ENCODE peak calls at places on chromosome 7, in five cellular contexts. P is AG08396, F is kidney tubule cell, N is activated T-cell treated with anti-CD3 and anti-CD28 coated beads for 1 hour, E is NCI-H446. U is an unnamed sample.

GRCh38 chr7:23114854-23115253 is 9.3 kb downstream of the KLHL7 start:
- DNase-seq in P (peak), F (no peak), N (no peak), E (no peak), U (no peak)

GRCh38 chr7:3639253-3639652 is 338.2 kb downstream of the SDK1 start:
- DNase-seq in P (no peak), F (no peak), N (no peak), E (no peak), U (no peak)

GRCh38 chr7:112080441-112080840 is 125.8 kb downstream of the DOCK4 start:
- DNase-seq in P (peak), F (peak), N (no peak), E (no peak), U (no peak)

GRCh38 chr7:74051629-74052410 is 23.8 kb downstream of the ELN start:
- DNase-seq in P (no peak), F (peak), N (no peak), E (no peak), U (no peak)

GRCh38 chr7:55524558-55525310 is 47.6 kb downstream of the VOPP1 start:
- DNase-seq in P (no peak), F (no peak), N (no peak), E (no peak), U (no peak)

GRCh38 chr7:40755438-40755837 is 620.6 kb downstream of the SUGCT start:
- DNase-seq in P (no peak), F (no peak), N (no peak), E (no peak), U (no peak)

GRCh38 chr7:139105037-139105382 is 4.5 kb downstream of the ZC3HAV1 start:
- DNase-seq in P (no peak), F (no peak), N (no peak), E (no peak), U (no peak)

GRCh38 chr7:106916689-106917088 is 51.6 kb downstream of the PIK3CG start:
- DNase-seq in P (no peak), F (no peak), N (no peak), E (peak), U (no peak)

GRCh38 chr7:70432567-70433001 is 699.4 kb upstream of the GALNT17 start:
- DNase-seq in P (no peak), F (no peak), N (no peak), E (peak), U (no peak)

GRCh38 chr7:95481768-95482167 is 4.0 kb upstream of the ASB4 start:
- DNase-seq in P (no peak), F (no peak), N (no peak), E (no peak), U (no peak)

GRCh38 chr7:143299840-143300239 is 11.7 kb downstream of the CASP2 start:
- DNase-seq in P (no peak), F (peak), N (peak), E (no peak), U (no peak)

GRCh38 chr7:2947381-2947780 is 96.3 kb downstream of the CARD11 start:
- DNase-seq in P (no peak), F (no peak), N (no peak), E (no peak), U (no peak)

GRCh38 chr7:86932038-86932512 is 127.4 kb downstream of the ELAPOR2 start:
- DNase-seq in P (peak), F (no peak), N (no peak), E (no peak), U (peak)

GRCh38 chr7:130683026-130683425 is 3.3 kb downstream of the TSGA13 start:
- DNase-seq in P (no peak), F (no peak), N (no peak), E (no peak), U (no peak)